ENCODE peak calls at places on chromosomes 16 and 17, in five cellular contexts. M, E, Q, A and O are unnamed samples.
A peak's percentile ranks its signal among the peaks of the same experiment; 100 is the strongest.

GRCh38 chr16:81765111-81765919 is 13.8 kb upstream of the PLCG2 start:
- DNase-seq in M (no peak), E (no peak), Q (no peak), A (no peak), O (peak; percentile 75)

GRCh38 chr17:72456026-72456569 is 335.3 kb downstream of the SOX9 start:
- DNase-seq in M (no peak), E (no peak), Q (peak; percentile 84), A (peak; percentile 67), O (no peak)

GRCh38 chr16:27256861-27257260 is 11.7 kb downstream of the NSMCE1 start:
- DNase-seq in M (no peak), E (no peak), Q (no peak), A (no peak), O (no peak)

GRCh38 chr16:23323224-23324030 is 21.3 kb downstream of the SCNN1B start:
- DNase-seq in M (no peak), E (no peak), Q (no peak), A (no peak), O (no peak)

GRCh38 chr16:85363881-85364280 is 249.2 kb upstream of the GSE1 start:
- DNase-seq in M (no peak), E (no peak), Q (peak; percentile 97), A (no peak), O (no peak)

GRCh38 chr16:53154513-53154912 is 99.7 kb downstream of the CHD9 start:
- DNase-seq in M (peak; percentile 5), E (no peak), Q (no peak), A (no peak), O (no peak)

GRCh38 chr16:71499775-71500364 is 10.7 kb upstream of the ZNF19 start:
- DNase-seq in M (peak; percentile 66), E (peak; percentile 71), Q (peak; percentile 44), A (peak; percentile 66), O (no peak)

GRCh38 chr16:67959930-67960329 is 8.5 kb downstream of the SLC12A4 start:
- DNase-seq in M (no peak), E (no peak), Q (no peak), A (no peak), O (no peak)

GRCh38 chr16:78297066-78297666 is 197.7 kb downstream of the WWOX start:
- DNase-seq in M (no peak), E (no peak), Q (peak; percentile 12), A (no peak), O (no peak)

GRCh38 chr17:77324227-77324626 is 183.5 kb downstream of the SEC14L1 start:
- DNase-seq in M (peak; percentile 24), E (no peak), Q (no peak), A (no peak), O (peak; percentile 70)

GRCh38 chr16:69424935-69425784 is 741 bp downstream of the CYB5B start:
- DNase-seq in M (peak; percentile 28), E (no peak), Q (no peak), A (no peak), O (no peak)

GRCh38 chr17:72602517-72603345 is 481.9 kb downstream of the SOX9 start:
- DNase-seq in M (no peak), E (no peak), Q (peak; percentile 95), A (peak; percentile 73), O (peak; percentile 94)

GRCh38 chr17:385195-385835 is 32.7 kb upstream of the RPH3AL start:
- DNase-seq in M (peak; percentile 74), E (no peak), Q (peak; percentile 19), A (no peak), O (peak; percentile 92)

GRCh38 chr16:50699345-50700159 is 6.1 kb downstream of the NOD2 start:
- DNase-seq in M (no peak), E (no peak), Q (no peak), A (peak; percentile 12), O (peak; percentile 74)

GRCh38 chr17:46984892-46985291 is 5.8 kb upstream of the RPRML start:
- DNase-seq in M (no peak), E (peak; percentile 80), Q (no peak), A (no peak), O (peak; percentile 3)

GRCh38 chr17:43858201-43858600 is 11.2 kb downstream of the CD300LG start:
- DNase-seq in M (no peak), E (no peak), Q (no peak), A (no peak), O (peak; percentile 68)

GRCh38 chr17:50845260-50846147 is 10.1 kb downstream of the WFIKKN2 start:
- DNase-seq in M (no peak), E (no peak), Q (peak; percentile 30), A (peak; percentile 60), O (no peak)

GRCh38 chr17:70295329-70295728 is 126.0 kb downstream of the KCNJ2 start:
- DNase-seq in M (no peak), E (no peak), Q (no peak), A (no peak), O (no peak)

GRCh38 chr16:75027520-75028300 is 28.9 kb downstream of the ZNRF1 start:
- DNase-seq in M (no peak), E (peak; percentile 44), Q (peak; percentile 54), A (peak; percentile 31), O (no peak)

GRCh38 chr16:23901178-23902131 is 65.7 kb downstream of the PRKCB start:
- DNase-seq in M (no peak), E (peak; percentile 80), Q (no peak), A (no peak), O (no peak)

GRCh38 chr17:49055181-49055927 is 58.2 kb downstream of the IGF2BP1 start:
- DNase-seq in M (no peak), E (no peak), Q (no peak), A (no peak), O (no peak)

GRCh38 chr17:82020874-82021727 is 1.6 kb downstream of the CENPX start:
- DNase-seq in M (peak; percentile 93), E (peak; percentile 61), Q (peak; percentile 63), A (peak; percentile 75), O (no peak)

GRCh38 chr17:81165246-81166032 is at the start of gene PVALEF:
- DNase-seq in M (no peak), E (no peak), Q (no peak), A (no peak), O (peak; percentile 76)

GRCh38 chr17:83061586-83061985 is 17.8 kb upstream of the METRNL start:
- DNase-seq in M (peak; percentile 29), E (no peak), Q (no peak), A (no peak), O (peak; percentile 46)

GRCh38 chr16:50478021-50478772 is 70.0 kb upstream of the NKD1 start:
- DNase-seq in M (no peak), E (no peak), Q (no peak), A (no peak), O (no peak)

GRCh38 chr16:3461120-3461519 is 17.6 kb downstream of the NAA60 start:
- DNase-seq in M (no peak), E (no peak), Q (no peak), A (no peak), O (peak; percentile 49)

GRCh38 chr17:49944451-49944850 is 24.5 kb upstream of the DLX4 start:
- DNase-seq in M (no peak), E (no peak), Q (no peak), A (no peak), O (no peak)

GRCh38 chr17:41367426-41368075 is 2.1 kb downstream of the KRT33B start:
- DNase-seq in M (no peak), E (no peak), Q (peak; percentile 89), A (peak; percentile 69), O (no peak)
- H3K9ac ChIP-seq in M (peak overlapping the region; percentile 21), E (no peak overlapping the region), Q (no peak overlapping the region), A (no peak overlapping the region), O (no peak overlapping the region)

DNA sequence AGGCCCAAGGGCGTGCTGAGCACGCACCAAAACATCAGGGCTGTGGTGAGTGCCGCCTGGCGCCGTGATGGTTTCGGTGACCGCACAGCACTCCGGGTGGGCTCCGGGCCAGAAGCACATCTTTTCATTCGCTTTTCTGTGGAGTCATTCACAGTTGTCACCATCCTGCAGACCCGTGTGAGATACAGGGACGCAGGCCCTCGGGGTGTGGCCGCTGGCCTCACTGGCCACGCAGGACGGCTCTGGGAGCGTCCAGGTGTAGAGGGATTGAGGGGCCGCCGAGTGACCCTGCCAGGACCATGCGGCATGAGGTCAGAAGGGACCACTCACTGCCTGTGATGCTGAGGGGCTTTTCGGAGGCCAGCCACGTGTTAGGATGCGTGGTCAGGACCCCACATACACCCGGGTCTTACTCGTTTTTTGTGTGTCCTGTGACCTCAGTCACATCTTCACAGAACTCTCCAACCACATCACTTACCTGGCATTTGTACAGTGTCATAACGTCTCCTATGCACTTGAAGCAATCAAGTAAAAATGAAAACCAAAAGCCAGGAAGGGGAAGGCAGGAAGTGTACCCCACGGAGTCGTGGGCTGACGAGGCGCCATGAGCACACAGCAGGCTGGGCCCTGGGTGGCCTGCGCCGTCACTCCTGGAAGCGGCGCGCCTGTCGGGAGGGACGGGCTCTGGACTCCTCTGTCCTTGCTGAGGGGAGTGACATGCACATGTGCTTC is 7.8 kb downstream of the ACSF3 start:
- DNase-seq in M (no peak), E (no peak), Q (no peak), A (no peak), O (peak; percentile 45)
- H3K4me1 ChIP-seq in M (peaks cover 25% of the 10 kb centered on the region), E (no peaks in the 10 kb centered on the region), Q (no peaks in the 10 kb centered on the region), A (peaks cover 2% of the 10 kb centered on the region), O (no peaks in the 10 kb centered on the region)

GRCh38 chr17:48038687-48039086 is 1.1 kb upstream of the COPZ2 start:
- DNase-seq in M (no peak), E (no peak), Q (no peak), A (no peak), O (no peak)

GRCh38 chr17:48043171-48043570 is 5.0 kb upstream of the NFE2L1 start:
- DNase-seq in M (no peak), E (no peak), Q (no peak), A (no peak), O (no peak)

GRCh38 chr17:48036693-48037035 is 933 bp downstream of the COPZ2 start:
- DNase-seq in M (no peak), E (no peak), Q (no peak), A (no peak), O (no peak)

GRCh38 chr17:48037036-48037881 is at the start of gene COPZ2:
- DNase-seq in M (peak; percentile 85), E (peak; percentile 51), Q (peak; percentile 48), A (peak; percentile 44), O (peak; percentile 89)

DNA sequence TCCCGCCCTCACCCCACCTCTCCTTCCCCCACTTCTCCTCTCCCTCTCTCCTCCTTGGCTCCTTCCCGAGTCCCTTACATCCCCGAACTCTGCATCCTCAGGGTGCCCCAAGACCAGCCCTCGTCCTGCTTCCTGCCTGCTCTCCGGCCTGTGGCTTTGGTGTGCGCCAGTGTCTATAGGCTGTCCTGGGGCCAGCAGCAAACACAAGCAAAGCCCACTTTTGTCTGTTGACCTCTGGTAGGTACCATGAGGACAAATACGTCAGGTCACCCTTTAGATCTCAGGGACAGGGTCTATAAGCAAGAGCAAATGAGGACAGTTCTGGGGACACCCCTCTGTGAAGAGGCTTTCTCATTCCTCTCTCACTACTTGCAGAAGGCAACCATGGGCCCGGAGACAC is 327 bp upstream of the COPZ2 start:
- DNase-seq in M (no peak), E (peak; percentile 13), Q (no peak), A (no peak), O (no peak)
- H3K9ac ChIP-seq in M (peak overlapping the region; percentile 47), E (no peak overlapping the region), Q (peak overlapping the region; percentile 40), A (peak overlapping the region; percentile 60), O (no peak overlapping the region)

GRCh38 chr16:30378236-30379164 is 3.9 kb downstream of the SEPTIN1 start:
- DNase-seq in M (peak; percentile 98), E (peak; percentile 99), Q (peak; percentile 96), A (peak; percentile 94), O (peak; percentile 100)
- H3K4me1 ChIP-seq in M (peaks cover 9% of the 10 kb centered on the region), E (peaks cover 12% of the 10 kb centered on the region), Q (peaks cover 9% of the 10 kb centered on the region), A (peaks cover 7% of the 10 kb centered on the region), O (peaks cover 4% of the 10 kb centered on the region)